ENCODE peak calls at places on chromosomes 2 and 18, in five cellular contexts. C is activated naive CD8-positive, alpha-beta T cell treated with anti-CD3 and anti-CD28 coated beads, Interleukin-2, amount 10 ng/mL, durations not matched to agents 7 days and 5 days; D is CD8-positive, alpha-beta memory T cell; B is neuronal stem cell; H is OCI-LY7. X is an unnamed sample.
A peak's percentile ranks its signal among the peaks of the same experiment; 100 is the strongest.

GRCh38 chr2:225270053-225270452 is 129.5 kb upstream of the NYAP2 start:
- DNase-seq in C (no peak), D (no peak), B (no peak), H (peak; percentile 74), X (no peak)

GRCh38 chr18:23838801-23839366 is 149.6 kb downstream of the LAMA3 start:
- DNase-seq in C (no peak), D (no peak), B (no peak), H (no peak), X (no peak)

GRCh38 chr2:67108231-67108630 is 288.9 kb upstream of the ETAA1 start:
- DNase-seq in C (no peak), D (no peak), B (no peak), H (no peak), X (no peak)

GRCh38 chr2:157355618-157356017 is 30.0 kb upstream of the ERMN start:
- DNase-seq in C (no peak), D (no peak), B (no peak), H (no peak), X (no peak)

GRCh38 chr18:9531791-9532410 is 56.6 kb downstream of the RALBP1 start:
- DNase-seq in C (no peak), D (no peak), B (no peak), H (no peak), X (no peak)

GRCh38 chr2:68693947-68694346 is 40.7 kb upstream of the ARHGAP25 start:
- DNase-seq in C (no peak), D (no peak), B (no peak), H (no peak), X (no peak)

GRCh38 chr2:16142383-16143361 is 202.3 kb downstream of the MYCN start:
- DNase-seq in C (peak; percentile 31), D (no peak), B (no peak), H (peak; percentile 7), X (no peak)

GRCh38 chr2:174125151-174125550 is 123.2 kb downstream of the OLA1 start:
- DNase-seq in C (no peak), D (no peak), B (peak; percentile 32), H (no peak), X (peak; percentile 60)

GRCh38 chr18:77749189-77749588 is 499.5 kb downstream of the GALR1 start:
- DNase-seq in C (no peak), D (no peak), B (no peak), H (no peak), X (peak; percentile 51)

GRCh38 chr18:35775887-35776286 is 194.3 kb downstream of the GALNT1 start:
- DNase-seq in C (no peak), D (no peak), B (peak; percentile 29), H (no peak), X (peak; percentile 63)

GRCh38 chr2:2902551-2903216 is 474.9 kb downstream of the EIPR1 start:
- DNase-seq in C (no peak), D (no peak), B (no peak), H (no peak), X (no peak)

GRCh38 chr2:128037624-128038023 is 9.8 kb upstream of the SAP130 start:
- DNase-seq in C (no peak), D (no peak), B (no peak), H (peak; percentile 12), X (peak; percentile 56)

GRCh38 chr2:113219889-113220641 is 46.3 kb downstream of the PSD4 start:
- DNase-seq in C (no peak), D (peak; percentile 41), B (no peak), H (no peak), X (peak; percentile 16)

GRCh38 chr2:144912206-144912605 is 392.3 kb upstream of the ZEB2 start:
- DNase-seq in C (no peak), D (no peak), B (no peak), H (no peak), X (no peak)

GRCh38 chr2:164430166-164430783 is 191.0 kb downstream of the GRB14 start:
- DNase-seq in C (no peak), D (no peak), B (peak; percentile 43), H (peak; percentile 19), X (peak; percentile 70)

GRCh38 chr18:65610939-65611338 is 139.9 kb upstream of the CDH7 start:
- DNase-seq in C (no peak), D (no peak), B (peak; percentile 11), H (no peak), X (peak; percentile 67)

GRCh38 chr2:160989778-160990177 is 170.4 kb upstream of the TANK start:
- DNase-seq in C (no peak), D (no peak), B (no peak), H (no peak), X (no peak)

GRCh38 chr2:60394467-60394866 is 159.0 kb downstream of the BCL11A start:
- DNase-seq in C (no peak), D (no peak), B (no peak), H (no peak), X (no peak)